ENCODE peak calls at places on chromosome 13, in five cellular contexts. One of them, this sample, is unnamed.

GRCh38 chr13:113767366-113767765 is 8.3 kb downstream of the TMEM255B start:
- DNase-seq in neuronal stem cell: no peak
- DNase-seq in astrocyte: no peak
- DNase-seq in PC-3: no peak
- DNase-seq in H1: no peak
- DNase-seq in this sample: no peak

GRCh38 chr13:113383089-113383488 is 19.2 kb upstream of the GRTP1 start:
- DNase-seq in H1: no peak
- DNase-seq in astrocyte: no peak
- DNase-seq in PC-3: no peak
- DNase-seq in neuronal stem cell: no peak
- DNase-seq in this sample: no peak

GRCh38 chr13:22108283-22108897 is 437.5 kb downstream of the FGF9 start:
- DNase-seq in astrocyte: no peak
- DNase-seq in neuronal stem cell: no peak
- DNase-seq in H1: no peak
- DNase-seq in PC-3: peak
- DNase-seq in this sample: no peak

GRCh38 chr13:32728327-32728726 is 142.1 kb downstream of the PDS5B start:
- DNase-seq in astrocyte: no peak
- DNase-seq in PC-3: no peak
- DNase-seq in H1: no peak
- DNase-seq in neuronal stem cell: peak
- DNase-seq in this sample: no peak

GRCh38 chr13:48220592-48221300 is 12.3 kb upstream of the ITM2B start:
- DNase-seq in H1: no peak
- DNase-seq in PC-3: no peak
- DNase-seq in neuronal stem cell: no peak
- DNase-seq in astrocyte: no peak
- DNase-seq in this sample: no peak

GRCh38 chr13:51541809-51542258 is 42.4 kb upstream of the WDFY2 start:
- DNase-seq in H1: no peak
- DNase-seq in neuronal stem cell: no peak
- DNase-seq in astrocyte: no peak
- DNase-seq in PC-3: no peak
- DNase-seq in this sample: no peak

GRCh38 chr13:113393572-113394503 is 29.9 kb upstream of the GRTP1 start:
- DNase-seq in PC-3: peak
- DNase-seq in astrocyte: peak
- DNase-seq in H1: peak
- DNase-seq in neuronal stem cell: peak
- DNase-seq in this sample: peak

GRCh38 chr13:40540707-40541044 is 125.8 kb downstream of the FOXO1 start:
- DNase-seq in astrocyte: no peak
- DNase-seq in H1: no peak
- DNase-seq in PC-3: no peak
- DNase-seq in neuronal stem cell: no peak
- DNase-seq in this sample: no peak

GRCh38 chr13:26220575-26220974 is 1.5 kb downstream of the RNF6 start:
- DNase-seq in H1: no peak
- DNase-seq in neuronal stem cell: no peak
- DNase-seq in PC-3: peak
- DNase-seq in astrocyte: peak
- DNase-seq in this sample: peak

GRCh38 chr13:110471156-110471832 is 90.2 kb downstream of the RAB20 start:
- DNase-seq in H1: no peak
- DNase-seq in neuronal stem cell: no peak
- DNase-seq in astrocyte: no peak
- DNase-seq in PC-3: no peak
- DNase-seq in this sample: no peak

GRCh38 chr13:20270163-20270865 is 38.2 kb upstream of the GJB6 start:
- DNase-seq in astrocyte: peak
- DNase-seq in neuronal stem cell: no peak
- DNase-seq in H1: no peak
- DNase-seq in PC-3: no peak
- DNase-seq in this sample: peak

GRCh38 chr13:112619730-112620639 is 32.0 kb upstream of the TUBGCP3 start:
- DNase-seq in neuronal stem cell: peak
- DNase-seq in PC-3: no peak
- DNase-seq in astrocyte: peak
- DNase-seq in H1: peak
- DNase-seq in this sample: peak

GRCh38 chr13:79490846-79491245 is 9.9 kb downstream of the NDFIP2 start:
- DNase-seq in astrocyte: no peak
- DNase-seq in neuronal stem cell: no peak
- DNase-seq in H1: no peak
- DNase-seq in PC-3: no peak
- DNase-seq in this sample: no peak

GRCh38 chr13:29384466-29384865 is 211.0 kb downstream of the SLC7A1 start:
- DNase-seq in neuronal stem cell: no peak
- DNase-seq in H1: no peak
- DNase-seq in astrocyte: no peak
- DNase-seq in PC-3: no peak
- DNase-seq in this sample: no peak

GRCh38 chr13:101529419-101529818 is 76.9 kb downstream of the ITGBL1 start:
- DNase-seq in PC-3: no peak
- DNase-seq in neuronal stem cell: no peak
- DNase-seq in astrocyte: peak
- DNase-seq in H1: no peak
- DNase-seq in this sample: peak

GRCh38 chr13:88125055-88125454 is 453.9 kb downstream of the SLITRK5 start:
- DNase-seq in neuronal stem cell: no peak
- DNase-seq in astrocyte: no peak
- DNase-seq in PC-3: no peak
- DNase-seq in H1: no peak
- DNase-seq in this sample: no peak

GRCh38 chr13:106155411-106155810 is 380.1 kb downstream of the EFNB2 start:
- DNase-seq in neuronal stem cell: no peak
- DNase-seq in PC-3: peak
- DNase-seq in astrocyte: peak
- DNase-seq in H1: no peak
- DNase-seq in this sample: peak
- H3K27ac ChIP-seq in neuronal stem cell: no peak
- H3K27ac ChIP-seq in PC-3: peak
- H3K27ac ChIP-seq in astrocyte: peak
- H3K27ac ChIP-seq in H1: no peak
- H3K27ac ChIP-seq in this sample: peak

DNA sequence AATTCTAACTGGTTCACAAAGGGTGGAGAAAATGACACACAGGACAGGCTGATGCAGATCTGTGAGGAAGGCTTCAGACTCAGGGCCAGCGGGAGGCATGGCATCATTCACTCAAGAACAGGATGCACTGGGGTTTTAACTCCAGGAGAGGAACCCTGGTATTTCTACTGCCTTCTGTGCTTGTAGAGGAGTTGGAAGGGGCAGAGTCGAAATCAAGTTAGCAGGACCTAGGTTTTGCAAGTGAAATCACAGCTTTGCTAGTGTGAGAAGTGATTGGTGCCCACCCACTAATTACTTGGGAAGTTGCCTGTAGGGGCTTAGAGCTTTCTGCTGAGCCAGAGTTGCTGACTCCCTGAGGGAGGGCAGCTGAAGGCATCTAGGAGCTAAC is 92.7 kb downstream of the AKAP11 start:
- DNase-seq in H1: no peak
- DNase-seq in neuronal stem cell: peak
- DNase-seq in astrocyte: no peak
- DNase-seq in PC-3: no peak
- DNase-seq in this sample: no peak
- H3K4me2 ChIP-seq in H1: no peak
- H3K4me2 ChIP-seq in neuronal stem cell: no peak
- H3K4me2 ChIP-seq in astrocyte: peak
- H3K4me2 ChIP-seq in PC-3: peak
- H3K4me2 ChIP-seq in this sample: peak

DNA sequence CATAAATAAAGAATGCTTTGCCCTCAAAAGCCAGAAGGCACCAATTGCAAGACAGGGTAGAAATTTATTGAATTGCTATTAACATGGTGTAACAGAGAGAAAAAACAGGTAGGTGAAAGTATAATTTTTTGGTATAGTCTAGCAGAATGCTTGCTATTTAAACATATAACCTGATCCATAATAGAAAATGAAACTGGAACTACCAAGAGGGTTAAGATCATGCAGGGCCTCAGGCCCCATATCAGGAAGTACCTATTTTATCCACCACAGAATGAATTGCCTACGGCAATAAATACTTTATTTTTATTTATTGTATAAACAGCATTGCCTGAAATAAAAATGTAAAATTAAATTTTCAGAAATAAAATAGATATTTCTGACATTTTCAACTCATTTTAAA is 159.5 kb downstream of the PRR20E start:
- DNase-seq in neuronal stem cell: no peak
- DNase-seq in H1: no peak
- DNase-seq in astrocyte: no peak
- DNase-seq in PC-3: no peak
- DNase-seq in this sample: no peak
- H3K9ac ChIP-seq in neuronal stem cell: no peak
- H3K9ac ChIP-seq in H1: no peak
- H3K9ac ChIP-seq in astrocyte: no peak
- H3K9ac ChIP-seq in PC-3: no peak
- H3K9ac ChIP-seq in this sample: no peak

GRCh38 chr13:30880756-30881155 is 25.3 kb upstream of the MEDAG start:
- DNase-seq in H1: no peak
- DNase-seq in neuronal stem cell: no peak
- DNase-seq in PC-3: peak
- DNase-seq in astrocyte: peak
- DNase-seq in this sample: peak

GRCh38 chr13:30880151-30880551 is 25.9 kb upstream of the MEDAG start:
- DNase-seq in astrocyte: peak
- DNase-seq in H1: no peak
- DNase-seq in neuronal stem cell: no peak
- DNase-seq in PC-3: no peak
- DNase-seq in this sample: no peak

GRCh38 chr13:30882996-30883766 is 22.9 kb upstream of the MEDAG start:
- DNase-seq in astrocyte: no peak
- DNase-seq in PC-3: no peak
- DNase-seq in H1: no peak
- DNase-seq in neuronal stem cell: no peak
- DNase-seq in this sample: no peak

GRCh38 chr13:30881191-30881651 is 24.9 kb upstream of the MEDAG start:
- DNase-seq in PC-3: no peak
- DNase-seq in astrocyte: peak
- DNase-seq in neuronal stem cell: no peak
- DNase-seq in H1: no peak
- DNase-seq in this sample: no peak

DNA sequence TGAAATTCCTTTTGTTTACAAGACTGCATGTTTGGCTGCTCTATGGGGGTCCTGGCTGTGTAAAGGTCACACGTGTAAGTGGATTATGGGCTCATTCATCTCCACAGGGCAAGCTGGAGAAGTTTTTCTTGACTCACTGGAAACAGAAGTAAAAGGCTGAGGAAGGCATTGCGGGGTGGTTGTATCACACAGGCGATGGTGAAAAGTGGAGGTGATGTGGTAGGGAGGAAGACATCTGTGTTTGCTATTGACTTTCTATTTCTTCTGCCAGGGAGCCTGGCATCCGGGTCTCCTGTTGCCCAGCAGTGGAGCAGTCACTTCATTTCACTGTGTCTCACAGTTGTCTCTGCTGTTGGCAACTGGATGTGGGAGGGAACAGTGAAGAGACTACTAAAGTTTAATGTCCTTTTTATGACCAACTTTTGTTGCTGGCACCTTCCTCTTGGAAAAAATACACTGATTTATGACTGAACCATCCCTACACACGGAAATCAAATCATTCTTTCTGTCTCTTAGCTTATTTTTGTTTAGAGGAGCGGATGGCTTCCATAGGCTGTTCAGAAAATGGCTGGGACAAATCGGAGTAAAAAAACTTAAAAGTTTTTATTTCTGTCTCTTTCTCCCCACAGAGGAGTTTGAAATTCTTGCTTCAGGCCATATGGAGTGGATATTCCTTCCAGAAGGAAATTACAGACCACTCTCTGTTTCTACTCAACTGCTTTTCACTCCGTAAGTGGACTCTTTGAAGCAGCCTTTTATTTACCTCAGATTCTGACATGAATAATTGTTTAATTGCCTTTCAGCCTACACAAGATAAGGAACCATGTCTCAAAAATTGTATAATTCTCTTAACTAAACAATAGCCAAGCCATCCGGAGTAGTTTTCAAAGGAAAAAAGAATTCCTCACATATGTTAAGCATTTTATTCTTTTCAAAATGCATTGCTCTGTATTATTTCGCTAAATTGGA is 23.9 kb upstream of the MEDAG start:
- DNase-seq in astrocyte: no peak
- DNase-seq in H1: no peak
- DNase-seq in neuronal stem cell: no peak
- DNase-seq in PC-3: no peak
- DNase-seq in this sample: no peak
- H3K27ac ChIP-seq in astrocyte: no peak
- H3K27ac ChIP-seq in H1: no peak
- H3K27ac ChIP-seq in neuronal stem cell: no peak
- H3K27ac ChIP-seq in PC-3: no peak
- H3K27ac ChIP-seq in this sample: no peak

DNA sequence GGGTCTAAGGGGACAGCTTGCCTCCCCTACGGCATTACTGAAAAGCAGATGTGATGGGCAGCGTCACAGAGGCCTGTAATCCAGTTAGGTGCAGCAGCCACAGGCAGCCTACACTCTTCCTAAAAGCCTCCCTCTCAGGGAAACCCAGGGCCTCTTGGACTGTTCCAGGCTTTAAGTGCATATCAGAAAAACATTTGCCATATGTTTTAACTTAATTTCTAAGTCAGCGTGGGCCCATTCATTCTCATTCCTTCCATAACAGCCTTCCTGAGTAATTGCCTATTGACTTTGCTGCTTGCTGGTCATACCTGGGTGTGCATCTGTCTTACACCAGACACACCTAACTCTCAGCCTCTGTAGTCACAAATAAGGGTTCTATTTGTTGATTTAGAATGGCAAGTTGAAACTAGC is 135.6 kb upstream of the SERP2 start:
- DNase-seq in PC-3: no peak
- DNase-seq in H1: no peak
- DNase-seq in neuronal stem cell: no peak
- DNase-seq in astrocyte: peak
- DNase-seq in this sample: peak
- H3K4me2 ChIP-seq in PC-3: no peak
- H3K4me2 ChIP-seq in H1: no peak
- H3K4me2 ChIP-seq in neuronal stem cell: no peak
- H3K4me2 ChIP-seq in astrocyte: peak
- H3K4me2 ChIP-seq in this sample: no peak

GRCh38 chr13:35279500-35279899 is 197.0 kb downstream of the MAB21L1 start:
- DNase-seq in astrocyte: no peak
- DNase-seq in neuronal stem cell: no peak
- DNase-seq in H1: no peak
- DNase-seq in PC-3: no peak
- DNase-seq in this sample: no peak
- H3K9ac ChIP-seq in astrocyte: no peak
- H3K9ac ChIP-seq in neuronal stem cell: no peak
- H3K9ac ChIP-seq in H1: no peak
- H3K9ac ChIP-seq in PC-3: no peak
- H3K9ac ChIP-seq in this sample: no peak

DNA sequence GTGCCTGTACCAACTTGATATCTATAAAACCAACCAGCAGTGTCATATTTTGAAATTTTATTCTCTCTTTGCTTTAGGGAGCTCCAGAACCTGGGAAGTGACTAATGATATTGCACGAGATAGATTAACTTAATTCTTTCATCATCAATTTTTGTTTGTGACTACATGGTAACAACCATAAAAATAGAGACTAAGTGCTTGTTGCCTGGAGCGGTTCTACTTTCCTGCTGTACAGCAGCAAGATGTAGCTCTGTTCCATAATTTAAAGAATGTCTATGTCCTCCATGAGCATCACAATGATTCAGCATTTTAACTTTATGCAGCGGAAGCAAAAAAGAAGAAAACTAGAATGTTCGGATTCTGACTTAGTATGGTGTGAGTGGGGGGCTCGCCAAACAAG is 275.7 kb downstream of the KLF5 start:
- DNase-seq in neuronal stem cell: no peak
- DNase-seq in astrocyte: no peak
- DNase-seq in PC-3: peak
- DNase-seq in H1: no peak
- DNase-seq in this sample: peak
- H3K27ac ChIP-seq in neuronal stem cell: no peak
- H3K27ac ChIP-seq in astrocyte: no peak
- H3K27ac ChIP-seq in PC-3: peak
- H3K27ac ChIP-seq in H1: no peak
- H3K27ac ChIP-seq in this sample: peak